ENCODE peak calls at places on chromosomes 13 and 19, in eight cellular contexts. T, Y, Q, E, R, B, W and O are unnamed samples.

GRCh38 chr19:24033962-24034342 is 53.0 kb upstream of the ZNF254 start:
- DNase-seq in R (peak), B (peak), Y (no peak), T (peak), E (peak), W (no peak), Q (no peak), O (peak)

GRCh38 chr19:14476307-14476662 is 1.1 kb upstream of the PTGER1 start:
- DNase-seq in T (no peak), R (no peak), W (no peak), B (no peak), Q (no peak), E (no peak), Y (no peak), O (no peak)

GRCh38 chr19:18414504-18415176 is 4.6 kb upstream of the SSBP4 start:
- DNase-seq in R (peak), Y (no peak), Q (no peak), T (no peak), E (peak), W (no peak), B (no peak), O (peak)

GRCh38 chr13:35906636-35907035 is 224.5 kb downstream of the DCLK1 start:
- DNase-seq in B (no peak), Y (no peak), W (no peak), R (no peak), Q (no peak), E (no peak), T (no peak), O (no peak)

GRCh38 chr13:29140277-29140676 is 320.1 kb downstream of the MTUS2 start:
- DNase-seq in E (peak), T (peak), W (no peak), R (peak), Q (no peak), B (no peak), Y (no peak), O (no peak)

GRCh38 chr13:109271991-109272454 is 514.4 kb downstream of the IRS2 start:
- DNase-seq in E (peak), Q (no peak), R (peak), W (no peak), B (no peak), Y (no peak), T (no peak), O (no peak)

GRCh38 chr13:98466634-98467236 is 110.2 kb downstream of the STK24 start:
- DNase-seq in W (no peak), B (no peak), T (peak), Q (no peak), E (peak), R (peak), Y (peak), O (no peak)

GRCh38 chr13:40179421-40179820 is 487.0 kb downstream of the FOXO1 start:
- DNase-seq in B (no peak), Y (no peak), R (no peak), E (no peak), W (no peak), T (no peak), Q (no peak), O (no peak)

GRCh38 chr19:18633321-18633720 is 3.5 kb upstream of the KLHL26 start:
- DNase-seq in Q (no peak), R (no peak), Y (no peak), E (no peak), B (no peak), T (no peak), W (no peak), O (no peak)

GRCh38 chr13:42907745-42908144 is 84.3 kb downstream of the EPSTI1 start:
- DNase-seq in Q (no peak), W (no peak), Y (no peak), B (no peak), E (no peak), T (no peak), R (no peak), O (no peak)

GRCh38 chr13:98394820-98395510 is 181.9 kb downstream of the STK24 start:
- DNase-seq in E (no peak), B (no peak), W (no peak), R (no peak), Q (no peak), T (no peak), Y (no peak), O (no peak)

GRCh38 chr19:14072535-14073231 is at the start of gene MISP3:
- DNase-seq in B (no peak), W (no peak), T (no peak), R (peak), Y (no peak), Q (no peak), E (peak), O (peak)

GRCh38 chr19:3054972-3055740 is 7.1 kb downstream of the TLE5 start:
- DNase-seq in R (peak), E (no peak), W (no peak), Q (no peak), B (no peak), T (no peak), Y (no peak), O (no peak)

GRCh38 chr13:98468352-98468751 is 108.6 kb downstream of the STK24 start:
- DNase-seq in T (no peak), Y (no peak), R (no peak), B (no peak), E (no peak), Q (no peak), W (no peak), O (no peak)

GRCh38 chr19:51448011-51448744 is 10.1 kb downstream of the SIGLEC8 start:
- DNase-seq in Y (no peak), Q (no peak), R (no peak), T (no peak), E (no peak), W (no peak), B (no peak), O (no peak)

GRCh38 chr13:111152836-111153235 is 37.7 kb downstream of the ARHGEF7 start:
- DNase-seq in Q (no peak), R (no peak), B (no peak), E (peak), Y (no peak), T (no peak), W (no peak), O (no peak)

GRCh38 chr13:21316376-21316775 is 139.9 kb downstream of the MRPL57 start:
- DNase-seq in W (no peak), R (no peak), Q (no peak), Y (no peak), E (no peak), T (no peak), B (no peak), O (no peak)

GRCh38 chr13:23996456-23996855 is 99.2 kb upstream of the C1QTNF9B start:
- DNase-seq in W (no peak), Y (no peak), R (no peak), B (no peak), E (no peak), Q (no peak), T (no peak), O (no peak)

GRCh38 chr19:16161848-16162247 is 11.5 kb downstream of the CIB3 start:
- DNase-seq in T (peak), Q (no peak), E (peak), Y (no peak), W (no peak), R (peak), B (peak), O (no peak)

GRCh38 chr13:32315255-32316029 is at the start of the genes BRCA2 and ZAR1L:
- DNase-seq in B (peak), Y (peak), T (peak), Q (peak), E (peak), R (peak), W (peak), O (peak)

GRCh38 chr19:10501971-10502523 is 1.1 kb downstream of the KEAP1 start:
- DNase-seq in E (peak), Y (peak), B (no peak), Q (no peak), W (no peak), T (peak), R (peak), O (peak)

GRCh38 chr19:16067205-16067938 is 8.9 kb upstream of the TPM4 start:
- DNase-seq in E (peak), Y (no peak), Q (no peak), T (peak), R (peak), B (no peak), W (no peak), O (peak)

GRCh38 chr13:38564751-38565150 is 122.1 kb upstream of the FREM2 start:
- DNase-seq in E (no peak), Q (no peak), B (no peak), R (no peak), W (no peak), T (no peak), Y (no peak), O (no peak)

GRCh38 chr19:51107406-51108065 is 673 bp downstream of the CTU1 start:
- DNase-seq in W (no peak), E (peak), B (no peak), R (peak), T (peak), Q (no peak), Y (no peak), O (no peak)

GRCh38 chr19:46480409-46480808 is 9.0 kb upstream of the PNMA8A start:
- DNase-seq in B (no peak), W (no peak), T (peak), Y (no peak), R (peak), E (peak), Q (no peak), O (no peak)